ENCODE peak calls at places on chromosomes 2 and 18, in nine cellular contexts. One of them, this sample, is unnamed.

GRCh38 chr2:45622704-45623103 is 11.6 kb upstream of the SRBD1 start:
- DNase-seq in CD8-positive, alpha-beta T cell: no peak
- DNase-seq in adrenal gland: no peak
- DNase-seq in right lobe of liver: no peak
- DNase-seq in fibroblast of villous mesenchyme: no peak
- DNase-seq in tibial artery: no peak
- DNase-seq in dorsolateral prefrontal cortex: no peak
- DNase-seq in suprapubic skin: no peak
- DNase-seq in cardiac fibroblast: no peak
- DNase-seq in this sample: no peak

GRCh38 chr2:10499275-10499907 is 51.3 kb upstream of the ODC1 start:
- DNase-seq in CD8-positive, alpha-beta T cell: no peak
- DNase-seq in adrenal gland: no peak
- DNase-seq in right lobe of liver: no peak
- DNase-seq in fibroblast of villous mesenchyme: no peak
- DNase-seq in tibial artery: no peak
- DNase-seq in dorsolateral prefrontal cortex: no peak
- DNase-seq in suprapubic skin: peak; percentile 65
- DNase-seq in cardiac fibroblast: peak; percentile 15
- DNase-seq in this sample: no peak

GRCh38 chr2:72991439-72991725 is 74.1 kb downstream of the EMX1 start:
- DNase-seq in CD8-positive, alpha-beta T cell: peak; percentile 47
- DNase-seq in adrenal gland: no peak
- DNase-seq in right lobe of liver: peak; percentile 27
- DNase-seq in fibroblast of villous mesenchyme: no peak
- DNase-seq in tibial artery: no peak
- DNase-seq in dorsolateral prefrontal cortex: no peak
- DNase-seq in suprapubic skin: peak; percentile 59
- DNase-seq in cardiac fibroblast: no peak
- DNase-seq in this sample: no peak

GRCh38 chr2:237861875-237862527 is 2.6 kb downstream of the RAMP1 start:
- DNase-seq in CD8-positive, alpha-beta T cell: no peak
- DNase-seq in adrenal gland: no peak
- DNase-seq in right lobe of liver: no peak
- DNase-seq in fibroblast of villous mesenchyme: no peak
- DNase-seq in tibial artery: no peak
- DNase-seq in dorsolateral prefrontal cortex: no peak
- DNase-seq in suprapubic skin: no peak
- DNase-seq in cardiac fibroblast: no peak
- DNase-seq in this sample: no peak

GRCh38 chr2:139031722-139032121 is 251.5 kb upstream of the NXPH2 start:
- DNase-seq in CD8-positive, alpha-beta T cell: no peak
- DNase-seq in adrenal gland: no peak
- DNase-seq in right lobe of liver: no peak
- DNase-seq in fibroblast of villous mesenchyme: no peak
- DNase-seq in tibial artery: no peak
- DNase-seq in dorsolateral prefrontal cortex: no peak
- DNase-seq in suprapubic skin: no peak
- DNase-seq in cardiac fibroblast: no peak
- DNase-seq in this sample: no peak

GRCh38 chr2:168194784-168195522 is 52.4 kb downstream of the STK39 start:
- DNase-seq in CD8-positive, alpha-beta T cell: no peak
- DNase-seq in adrenal gland: no peak
- DNase-seq in right lobe of liver: no peak
- DNase-seq in fibroblast of villous mesenchyme: no peak
- DNase-seq in tibial artery: no peak
- DNase-seq in dorsolateral prefrontal cortex: no peak
- DNase-seq in suprapubic skin: no peak
- DNase-seq in cardiac fibroblast: no peak
- DNase-seq in this sample: no peak

GRCh38 chr2:31388736-31389135 is 25.8 kb downstream of the XDH start:
- DNase-seq in CD8-positive, alpha-beta T cell: peak; percentile 38
- DNase-seq in adrenal gland: no peak
- DNase-seq in right lobe of liver: no peak
- DNase-seq in fibroblast of villous mesenchyme: no peak
- DNase-seq in tibial artery: no peak
- DNase-seq in dorsolateral prefrontal cortex: no peak
- DNase-seq in suprapubic skin: no peak
- DNase-seq in cardiac fibroblast: no peak
- DNase-seq in this sample: no peak

GRCh38 chr2:203656522-203657287 is 49.7 kb upstream of the CD28 start:
- DNase-seq in CD8-positive, alpha-beta T cell: no peak
- DNase-seq in adrenal gland: peak; percentile 47
- DNase-seq in right lobe of liver: peak; percentile 81
- DNase-seq in fibroblast of villous mesenchyme: peak; percentile 50
- DNase-seq in tibial artery: peak; percentile 65
- DNase-seq in dorsolateral prefrontal cortex: no peak
- DNase-seq in suprapubic skin: peak; percentile 86
- DNase-seq in cardiac fibroblast: peak; percentile 66
- DNase-seq in this sample: no peak

GRCh38 chr18:61893304-61893970 is 630 bp upstream of the RNF152 start:
- DNase-seq in CD8-positive, alpha-beta T cell: peak; percentile 52
- DNase-seq in adrenal gland: peak; percentile 58
- DNase-seq in right lobe of liver: peak; percentile 72
- DNase-seq in fibroblast of villous mesenchyme: peak; percentile 44
- DNase-seq in tibial artery: peak; percentile 28
- DNase-seq in dorsolateral prefrontal cortex: peak; percentile 32
- DNase-seq in suprapubic skin: no peak
- DNase-seq in cardiac fibroblast: peak; percentile 56
- DNase-seq in this sample: peak; percentile 77

GRCh38 chr2:98897746-98898145 is 38.3 kb downstream of the CRACDL start:
- DNase-seq in CD8-positive, alpha-beta T cell: peak; percentile 25
- DNase-seq in adrenal gland: no peak
- DNase-seq in right lobe of liver: no peak
- DNase-seq in fibroblast of villous mesenchyme: no peak
- DNase-seq in tibial artery: no peak
- DNase-seq in dorsolateral prefrontal cortex: no peak
- DNase-seq in suprapubic skin: peak; percentile 16
- DNase-seq in cardiac fibroblast: no peak
- DNase-seq in this sample: no peak
- TF ChIP-seq CTCF in CD8-positive, alpha-beta T cell: no peak
- TF ChIP-seq CTCF in adrenal gland: no peak
- TF ChIP-seq CTCF in right lobe of liver: no peak
- TF ChIP-seq CTCF in fibroblast of villous mesenchyme: no peak
- TF ChIP-seq CTCF in tibial artery: no peak
- TF ChIP-seq CTCF in dorsolateral prefrontal cortex: no peak
- TF ChIP-seq CTCF in suprapubic skin: no peak
- TF ChIP-seq CTCF in cardiac fibroblast: no peak
- TF ChIP-seq CTCF in this sample: no peak

GRCh38 chr2:143762176-143762928 is 633.1 kb downstream of the ARHGAP15 start:
- DNase-seq in CD8-positive, alpha-beta T cell: no peak
- DNase-seq in adrenal gland: no peak
- DNase-seq in right lobe of liver: no peak
- DNase-seq in fibroblast of villous mesenchyme: peak; percentile 3
- DNase-seq in tibial artery: no peak
- DNase-seq in dorsolateral prefrontal cortex: no peak
- DNase-seq in suprapubic skin: no peak
- DNase-seq in cardiac fibroblast: no peak
- DNase-seq in this sample: no peak

GRCh38 chr2:143758629-143759330 is 629.6 kb downstream of the ARHGAP15 start:
- DNase-seq in CD8-positive, alpha-beta T cell: no peak
- DNase-seq in adrenal gland: no peak
- DNase-seq in right lobe of liver: no peak
- DNase-seq in fibroblast of villous mesenchyme: no peak
- DNase-seq in tibial artery: no peak
- DNase-seq in dorsolateral prefrontal cortex: no peak
- DNase-seq in suprapubic skin: no peak
- DNase-seq in cardiac fibroblast: no peak
- DNase-seq in this sample: no peak

GRCh38 chr2:143754732-143755131 is 625.5 kb downstream of the ARHGAP15 start:
- DNase-seq in CD8-positive, alpha-beta T cell: no peak
- DNase-seq in adrenal gland: no peak
- DNase-seq in right lobe of liver: no peak
- DNase-seq in fibroblast of villous mesenchyme: no peak
- DNase-seq in tibial artery: no peak
- DNase-seq in dorsolateral prefrontal cortex: no peak
- DNase-seq in suprapubic skin: no peak
- DNase-seq in cardiac fibroblast: no peak
- DNase-seq in this sample: no peak

DNA sequence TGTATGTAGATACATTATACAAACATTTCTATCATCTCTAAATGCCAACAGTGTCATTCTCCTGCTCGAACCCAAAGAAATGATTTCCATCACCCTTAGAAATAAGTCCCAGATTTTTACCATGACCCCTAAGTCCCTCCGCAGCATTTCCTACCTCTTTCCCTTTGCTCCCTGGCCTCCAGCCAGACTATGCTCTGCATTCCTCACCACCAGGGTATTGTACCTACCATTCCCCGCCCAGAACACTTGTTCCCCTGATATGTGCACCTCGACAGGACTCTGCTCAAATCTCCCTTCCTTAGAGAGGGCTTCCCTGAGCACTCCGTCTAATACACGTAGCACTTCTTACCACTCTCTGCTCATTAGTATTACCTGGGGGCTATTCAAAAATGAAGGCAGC is 630.2 kb downstream of the ARHGAP15 start:
- DNase-seq in CD8-positive, alpha-beta T cell: no peak
- DNase-seq in adrenal gland: no peak
- DNase-seq in right lobe of liver: no peak
- DNase-seq in fibroblast of villous mesenchyme: no peak
- DNase-seq in tibial artery: no peak
- DNase-seq in dorsolateral prefrontal cortex: no peak
- DNase-seq in suprapubic skin: no peak
- DNase-seq in cardiac fibroblast: no peak
- DNase-seq in this sample: no peak
- TF ChIP-seq CTCF in CD8-positive, alpha-beta T cell: no peak
- TF ChIP-seq CTCF in adrenal gland: no peak
- TF ChIP-seq CTCF in right lobe of liver: no peak
- TF ChIP-seq CTCF in fibroblast of villous mesenchyme: no peak
- TF ChIP-seq CTCF in tibial artery: no peak
- TF ChIP-seq CTCF in dorsolateral prefrontal cortex: no peak
- TF ChIP-seq CTCF in suprapubic skin: no peak
- TF ChIP-seq CTCF in cardiac fibroblast: no peak
- TF ChIP-seq CTCF in this sample: no peak

GRCh38 chr2:172216348-172216933 is 113.7 kb upstream of the DLX2 start:
- DNase-seq in CD8-positive, alpha-beta T cell: no peak
- DNase-seq in adrenal gland: no peak
- DNase-seq in right lobe of liver: no peak
- DNase-seq in fibroblast of villous mesenchyme: no peak
- DNase-seq in tibial artery: no peak
- DNase-seq in dorsolateral prefrontal cortex: no peak
- DNase-seq in suprapubic skin: no peak
- DNase-seq in cardiac fibroblast: no peak
- DNase-seq in this sample: no peak
- TF ChIP-seq CTCF in CD8-positive, alpha-beta T cell: no peak
- TF ChIP-seq CTCF in adrenal gland: no peak
- TF ChIP-seq CTCF in right lobe of liver: no peak
- TF ChIP-seq CTCF in fibroblast of villous mesenchyme: no peak
- TF ChIP-seq CTCF in tibial artery: no peak
- TF ChIP-seq CTCF in dorsolateral prefrontal cortex: no peak
- TF ChIP-seq CTCF in suprapubic skin: no peak
- TF ChIP-seq CTCF in cardiac fibroblast: no peak
- TF ChIP-seq CTCF in this sample: no peak

GRCh38 chr2:163888591-163888990 is 152.8 kb upstream of the FIGN start:
- DNase-seq in CD8-positive, alpha-beta T cell: no peak
- DNase-seq in adrenal gland: no peak
- DNase-seq in right lobe of liver: no peak
- DNase-seq in fibroblast of villous mesenchyme: no peak
- DNase-seq in tibial artery: no peak
- DNase-seq in dorsolateral prefrontal cortex: no peak
- DNase-seq in suprapubic skin: no peak
- DNase-seq in cardiac fibroblast: no peak
- DNase-seq in this sample: no peak

GRCh38 chr2:163884416-163884815 is 148.6 kb upstream of the FIGN start:
- DNase-seq in CD8-positive, alpha-beta T cell: no peak
- DNase-seq in adrenal gland: no peak
- DNase-seq in right lobe of liver: no peak
- DNase-seq in fibroblast of villous mesenchyme: peak; percentile 55
- DNase-seq in tibial artery: no peak
- DNase-seq in dorsolateral prefrontal cortex: no peak
- DNase-seq in suprapubic skin: no peak
- DNase-seq in cardiac fibroblast: no peak
- DNase-seq in this sample: no peak

DNA sequence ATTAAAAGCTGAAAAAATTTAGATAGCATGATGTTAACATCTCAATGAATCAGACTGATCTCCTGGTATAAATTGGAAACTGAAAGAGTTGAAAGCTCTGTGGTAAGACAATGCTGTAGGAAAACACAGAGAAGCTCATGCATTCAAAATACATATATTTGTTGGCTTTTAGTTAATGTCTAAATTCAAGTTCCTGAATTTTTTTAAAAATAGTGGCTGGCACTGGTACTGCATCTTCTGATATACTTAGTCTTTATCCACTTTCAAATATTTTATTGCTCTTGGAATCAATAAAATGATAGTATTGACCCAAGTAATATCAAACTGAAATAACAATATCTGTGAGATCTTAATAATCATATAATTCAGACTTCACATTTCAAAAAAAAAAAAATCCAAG is 151.4 kb upstream of the FIGN start:
- DNase-seq in CD8-positive, alpha-beta T cell: no peak
- DNase-seq in adrenal gland: no peak
- DNase-seq in right lobe of liver: no peak
- DNase-seq in fibroblast of villous mesenchyme: no peak
- DNase-seq in tibial artery: no peak
- DNase-seq in dorsolateral prefrontal cortex: no peak
- DNase-seq in suprapubic skin: no peak
- DNase-seq in cardiac fibroblast: no peak
- DNase-seq in this sample: no peak
- TF ChIP-seq CTCF in CD8-positive, alpha-beta T cell: no peak
- TF ChIP-seq CTCF in adrenal gland: no peak
- TF ChIP-seq CTCF in right lobe of liver: peak; percentile 22
- TF ChIP-seq CTCF in fibroblast of villous mesenchyme: peak; percentile 34
- TF ChIP-seq CTCF in tibial artery: peak; percentile 16
- TF ChIP-seq CTCF in dorsolateral prefrontal cortex: peak; percentile 22
- TF ChIP-seq CTCF in suprapubic skin: no peak
- TF ChIP-seq CTCF in cardiac fibroblast: peak; percentile 43
- TF ChIP-seq CTCF in this sample: peak; percentile 22

GRCh38 chr2:226730487-226730886 is 69.1 kb downstream of the IRS1 start:
- DNase-seq in CD8-positive, alpha-beta T cell: no peak
- DNase-seq in adrenal gland: peak; percentile 29
- DNase-seq in right lobe of liver: peak; percentile 53
- DNase-seq in fibroblast of villous mesenchyme: peak; percentile 47
- DNase-seq in tibial artery: no peak
- DNase-seq in dorsolateral prefrontal cortex: no peak
- DNase-seq in suprapubic skin: no peak
- DNase-seq in cardiac fibroblast: no peak
- DNase-seq in this sample: no peak
- TF ChIP-seq CTCF in CD8-positive, alpha-beta T cell: no peak
- TF ChIP-seq CTCF in adrenal gland: no peak
- TF ChIP-seq CTCF in right lobe of liver: peak; percentile 52
- TF ChIP-seq CTCF in fibroblast of villous mesenchyme: peak; percentile 33
- TF ChIP-seq CTCF in tibial artery: no peak
- TF ChIP-seq CTCF in dorsolateral prefrontal cortex: no peak
- TF ChIP-seq CTCF in suprapubic skin: no peak
- TF ChIP-seq CTCF in cardiac fibroblast: peak; percentile 4
- TF ChIP-seq CTCF in this sample: no peak

GRCh38 chr2:97664636-97664970 is 759 bp upstream of the ACTR1B start:
- DNase-seq in CD8-positive, alpha-beta T cell: no peak
- DNase-seq in adrenal gland: no peak
- DNase-seq in right lobe of liver: no peak
- DNase-seq in fibroblast of villous mesenchyme: no peak
- DNase-seq in tibial artery: no peak
- DNase-seq in dorsolateral prefrontal cortex: no peak
- DNase-seq in suprapubic skin: no peak
- DNase-seq in cardiac fibroblast: no peak
- DNase-seq in this sample: no peak
- TF ChIP-seq CTCF in CD8-positive, alpha-beta T cell: peak; percentile 37
- TF ChIP-seq CTCF in adrenal gland: no peak
- TF ChIP-seq CTCF in right lobe of liver: no peak
- TF ChIP-seq CTCF in fibroblast of villous mesenchyme: no peak
- TF ChIP-seq CTCF in tibial artery: no peak
- TF ChIP-seq CTCF in dorsolateral prefrontal cortex: no peak
- TF ChIP-seq CTCF in suprapubic skin: no peak
- TF ChIP-seq CTCF in cardiac fibroblast: no peak
- TF ChIP-seq CTCF in this sample: no peak

This sample was measured in nephron progenitor cell.